ENCODE peak calls at places on chromosomes 3 and 15, in five cellular contexts. T is sciatic nerve, N is left ventricle myocardium superior, X is left cardiac atrium, Q is right cardiac atrium. H is an unnamed sample.
A peak's percentile ranks its signal among the peaks of the same experiment; 100 is the strongest.

GRCh38 chr3:69690-70089 is 126.9 kb upstream of the CHL1 start:
- ATAC-seq in T (peak; percentile 76), N (peak; percentile 68), X (peak; percentile 64), Q (peak; percentile 68), H (no peak)

GRCh38 chr3:33364060-33364459 is 76.1 kb downstream of the UBP1 start:
- ATAC-seq in T (no peak), N (no peak), X (no peak), Q (no peak), H (no peak)

GRCh38 chr3:171384101-171384891 is 75.9 kb downstream of the TNIK start:
- ATAC-seq in T (no peak), N (no peak), X (no peak), Q (no peak), H (no peak)

GRCh38 chr3:30984855-30985793 is 90.7 kb upstream of the GADL1 start:
- ATAC-seq in T (no peak), N (no peak), X (no peak), Q (no peak), H (no peak)

GRCh38 chr3:113279686-113280085 is 68.3 kb downstream of the BOC start:
- ATAC-seq in T (no peak), N (no peak), X (no peak), Q (no peak), H (no peak)

GRCh38 chr3:128464188-128464587 is 2.5 kb downstream of the DNAJB8 start:
- ATAC-seq in T (no peak), N (no peak), X (no peak), Q (no peak), H (no peak)

GRCh38 chr3:192888121-192888520 is 29.5 kb downstream of the MB21D2 start:
- ATAC-seq in T (no peak), N (no peak), X (no peak), Q (no peak), H (no peak)

GRCh38 chr15:41487802-41488201 is 5.9 kb upstream of the ITPKA start:
- ATAC-seq in T (no peak), N (no peak), X (no peak), Q (peak; percentile 17), H (no peak)

GRCh38 chr3:114545196-114545595 is 251.4 kb downstream of the TIGIT start:
- ATAC-seq in T (no peak), N (no peak), X (no peak), Q (no peak), H (no peak)